ENCODE peak calls at places on chromosome 13, in four cellular contexts. T is HepG2, K is suprapubic skin, U is body of pancreas. L is an unnamed sample.

GRCh38 chr13:105907319-105908019 is 628.0 kb downstream of the EFNB2 start:
- DNase-seq in K (no peak), T (no peak), U (no peak), L (no peak)

GRCh38 chr13:37914781-37915391 is 45.3 kb upstream of the TRPC4 start:
- DNase-seq in U (no peak), K (no peak), T (no peak), L (no peak)

GRCh38 chr13:97258801-97259200 is 36.7 kb downstream of the MBNL2 start:
- DNase-seq in K (no peak), U (no peak), T (no peak), L (peak; percentile 31)

GRCh38 chr13:105735269-105735668 is 800.2 kb downstream of the EFNB2 start:
- DNase-seq in U (no peak), T (no peak), K (no peak), L (no peak)

GRCh38 chr13:111876506-111876905 is 190.4 kb upstream of the SOX1 start:
- DNase-seq in T (no peak), U (no peak), K (no peak), L (no peak)

GRCh38 chr13:101623469-101624209 is 171.2 kb downstream of the ITGBL1 start:
- DNase-seq in K (no peak), T (peak; percentile 0), U (no peak), L (no peak)

GRCh38 chr13:76848596-76848995 is 37.6 kb downstream of the KCTD12 start:
- DNase-seq in T (no peak), U (peak; percentile 38), K (peak; percentile 78), L (no peak)

GRCh38 chr13:50531917-50532899 is 311.3 kb downstream of the DLEU7 start:
- DNase-seq in T (no peak), U (no peak), K (no peak), L (peak; percentile 30)

GRCh38 chr13:52405369-52405766 is 604 bp downstream of the THSD1 start:
- DNase-seq in U (no peak), T (no peak), K (no peak), L (no peak)

GRCh38 chr13:66210677-66211076 is 1019.5 kb downstream of the PCDH9 start:
- DNase-seq in U (no peak), T (no peak), K (no peak), L (no peak)

GRCh38 chr13:42574435-42575311 is 721 bp downstream of the TNFSF11 start:
- DNase-seq in U (no peak), K (no peak), T (no peak), L (no peak)

GRCh38 chr13:98370806-98371553 is 193.9 kb upstream of the RNF113B start:
- DNase-seq in T (no peak), U (peak; percentile 74), K (no peak), L (no peak)

GRCh38 chr13:36712785-36713184 is 39.0 kb downstream of the SERTM1 start:
- DNase-seq in U (no peak), K (no peak), T (no peak), L (no peak)

GRCh38 chr13:99860736-99861135 is 110.8 kb downstream of the ZIC5 start:
- DNase-seq in T (no peak), U (no peak), K (no peak), L (no peak)

GRCh38 chr13:97567510-97568243 is 133.7 kb downstream of the RAP2A start:
- DNase-seq in U (peak; percentile 63), K (no peak), T (peak; percentile 54), L (no peak)

GRCh38 chr13:64675256-64675892 is 2554.8 kb downstream of the PCDH9 start:
- DNase-seq in T (peak; percentile 32), K (no peak), U (no peak), L (no peak)

GRCh38 chr13:51728972-51729371 is 75.0 kb downstream of the DHRS12 start:
- DNase-seq in U (no peak), K (no peak), T (no peak), L (no peak)

GRCh38 chr13:111629457-111629856 is 309.0 kb downstream of the TEX29 start:
- DNase-seq in T (no peak), K (no peak), U (no peak), L (no peak)

GRCh38 chr13:40624338-40624737 is 42.1 kb downstream of the FOXO1 start:
- DNase-seq in U (no peak), T (no peak), K (no peak), L (no peak)

GRCh38 chr13:108215428-108215827 is at the start of gene LIG4:
- DNase-seq in T (peak; percentile 79), K (peak; percentile 91), U (peak; percentile 94), L (peak; percentile 93)
- TF ChIP-seq POLR2A in T (peak; percentile 55), K (no peak), U (no peak), L (peak; percentile 65)

GRCh38 chr13:44695520-44695919 is 119.4 kb upstream of the TSC22D1 start:
- DNase-seq in U (no peak), T (no peak), K (no peak), L (no peak)

GRCh38 chr13:44690376-44690775 is 114.2 kb upstream of the TSC22D1 start:
- DNase-seq in U (no peak), K (no peak), T (no peak), L (no peak)

GRCh38 chr13:44693156-44693826 is 117.2 kb upstream of the TSC22D1 start:
- DNase-seq in K (peak; percentile 37), T (no peak), U (no peak), L (no peak)

GRCh38 chr13:44694842-44695241 is 118.7 kb upstream of the TSC22D1 start:
- DNase-seq in K (no peak), U (no peak), T (no peak), L (no peak)

GRCh38 chr13:44692173-44692713 is 116.1 kb upstream of the TSC22D1 start:
- DNase-seq in U (no peak), K (peak; percentile 4), T (no peak), L (no peak)
- TF ChIP-seq POLR2A in U (no peak), K (no peak), T (no peak), L (no peak)

GRCh38 chr13:20703785-20704458 is 423 bp downstream of the IL17D start:
- DNase-seq in U (peak; percentile 91), T (peak; percentile 58), K (no peak), L (peak; percentile 82)
- TF ChIP-seq POLR2A in U (peak; percentile 58), T (peak; percentile 61), K (no peak), L (no peak)

DNA sequence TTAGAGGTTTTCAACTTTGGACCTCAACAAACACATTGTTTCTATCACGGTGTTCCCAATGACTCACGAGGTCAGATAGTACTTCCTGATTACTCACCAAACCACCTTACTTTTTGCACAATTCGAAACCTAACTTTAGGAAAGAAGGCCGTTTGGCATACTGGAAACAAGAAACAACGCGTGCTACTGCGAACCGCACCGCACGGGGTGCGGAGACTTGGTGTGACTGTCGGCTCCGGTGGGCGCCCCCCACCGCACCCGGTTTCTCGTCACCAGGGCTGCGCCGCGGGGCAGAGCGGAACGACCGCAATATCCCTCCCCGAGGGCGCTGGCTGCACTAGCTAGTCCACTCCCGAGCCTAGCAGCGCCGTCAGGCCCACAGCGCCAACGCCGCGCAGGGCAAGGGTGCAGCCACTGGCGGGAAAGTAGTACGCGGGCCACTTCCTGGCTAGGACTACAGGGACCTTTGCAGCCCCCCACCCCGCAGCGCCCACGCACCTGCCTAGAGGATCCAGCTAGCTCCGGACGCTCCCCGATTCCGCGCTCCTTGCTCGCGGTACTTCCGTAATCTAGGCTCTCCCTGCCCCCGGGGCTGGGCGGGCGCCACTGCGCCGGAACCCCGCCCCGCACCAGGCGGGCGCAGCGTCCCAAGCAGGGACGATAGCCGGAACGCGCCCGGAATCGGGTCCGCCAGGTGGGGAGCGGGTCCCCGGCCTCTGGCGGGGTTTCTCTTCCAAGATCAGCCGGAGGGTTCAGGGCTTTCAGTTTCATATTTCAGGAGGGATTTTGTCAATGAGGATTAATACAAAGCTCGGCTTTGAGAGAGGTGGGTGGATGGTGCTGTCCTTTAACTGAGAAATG is at the start of gene PARP4:
- DNase-seq in T (peak; percentile 93), K (peak; percentile 86), U (peak; percentile 80), L (peak; percentile 87)
- TF ChIP-seq POLR2A in T (peak; percentile 93), K (peak; percentile 38), U (peak; percentile 83), L (peak; percentile 86)

L was measured in erythroblast.